ENCODE peak calls at places on chromosomes 2 and 18, in five cellular contexts. One of them, this sample, is unnamed.

GRCh38 chr2:54457326-54458023 is 1.3 kb downstream of the SPTBN1 start:
- DNase-seq in transverse colon: no peak
- DNase-seq in stomach: peak; percentile 39
- DNase-seq in tibial nerve: no peak
- DNase-seq in A549: peak; percentile 39
- DNase-seq in this sample: peak; percentile 40

GRCh38 chr2:160612266-160612864 is 118.8 kb upstream of the RBMS1 start:
- DNase-seq in transverse colon: no peak
- DNase-seq in stomach: no peak
- DNase-seq in A549: no peak
- DNase-seq in tibial nerve: no peak
- DNase-seq in this sample: no peak

GRCh38 chr18:29892960-29893558 is 1149.5 kb downstream of the DSC3 start:
- DNase-seq in stomach: no peak
- DNase-seq in transverse colon: no peak
- DNase-seq in A549: no peak
- DNase-seq in tibial nerve: no peak
- DNase-seq in this sample: no peak

GRCh38 chr18:54558609-54559585 is 32.1 kb upstream of the DYNAP start:
- DNase-seq in stomach: no peak
- DNase-seq in tibial nerve: no peak
- DNase-seq in transverse colon: no peak
- DNase-seq in A549: peak; percentile 5
- DNase-seq in this sample: no peak

GRCh38 chr18:2589345-2590060 is 18.1 kb downstream of the NDC80 start:
- DNase-seq in stomach: no peak
- DNase-seq in A549: no peak
- DNase-seq in tibial nerve: no peak
- DNase-seq in transverse colon: no peak
- DNase-seq in this sample: no peak

GRCh38 chr2:63555299-63555698 is 33.0 kb downstream of the WDPCP start:
- DNase-seq in transverse colon: no peak
- DNase-seq in stomach: no peak
- DNase-seq in tibial nerve: no peak
- DNase-seq in A549: no peak
- DNase-seq in this sample: no peak

GRCh38 chr2:317501-318424 is 29.9 kb upstream of the ALKAL2 start:
- DNase-seq in stomach: no peak
- DNase-seq in transverse colon: no peak
- DNase-seq in A549: no peak
- DNase-seq in tibial nerve: no peak
- DNase-seq in this sample: no peak

GRCh38 chr2:182715121-182715895 is 749 bp upstream of the DNAJC10 start:
- DNase-seq in tibial nerve: no peak
- DNase-seq in stomach: no peak
- DNase-seq in A549: peak; percentile 24
- DNase-seq in transverse colon: no peak
- DNase-seq in this sample: no peak

GRCh38 chr2:75632091-75632704 is 14.4 kb upstream of the MRPL19 start:
- DNase-seq in A549: no peak
- DNase-seq in transverse colon: no peak
- DNase-seq in stomach: no peak
- DNase-seq in tibial nerve: no peak
- DNase-seq in this sample: no peak

GRCh38 chr2:144078802-144079386 is 441.0 kb downstream of the ZEB2 start:
- DNase-seq in tibial nerve: no peak
- DNase-seq in transverse colon: no peak
- DNase-seq in stomach: no peak
- DNase-seq in A549: no peak
- DNase-seq in this sample: no peak

GRCh38 chr2:37274354-37274965 is 43.0 kb downstream of the NDUFAF7 start:
- DNase-seq in stomach: no peak
- DNase-seq in transverse colon: no peak
- DNase-seq in tibial nerve: no peak
- DNase-seq in A549: no peak
- DNase-seq in this sample: no peak

GRCh38 chr18:79707671-79708070 is 28.1 kb downstream of the CTDP1 start:
- DNase-seq in tibial nerve: no peak
- DNase-seq in A549: no peak
- DNase-seq in transverse colon: no peak
- DNase-seq in stomach: no peak
- DNase-seq in this sample: no peak

GRCh38 chr2:197315371-197315770 is 4.8 kb upstream of the ANKRD44 start:
- DNase-seq in tibial nerve: no peak
- DNase-seq in stomach: no peak
- DNase-seq in transverse colon: no peak
- DNase-seq in A549: no peak
- DNase-seq in this sample: no peak

GRCh38 chr2:20307311-20307710 is 43.3 kb downstream of the PUM2 start:
- DNase-seq in A549: no peak
- DNase-seq in transverse colon: no peak
- DNase-seq in tibial nerve: no peak
- DNase-seq in stomach: no peak
- DNase-seq in this sample: no peak

GRCh38 chr2:191749181-191749540 is 71.2 kb downstream of the NABP1 start:
- DNase-seq in stomach: no peak
- DNase-seq in transverse colon: no peak
- DNase-seq in A549: no peak
- DNase-seq in tibial nerve: no peak
- DNase-seq in this sample: no peak

GRCh38 chr18:79902075-79902474 is 49.4 kb downstream of the SLC66A2 start:
- DNase-seq in transverse colon: peak; percentile 5
- DNase-seq in tibial nerve: no peak
- DNase-seq in A549: no peak
- DNase-seq in stomach: no peak
- DNase-seq in this sample: peak; percentile 26

GRCh38 chr2:128026422-128027277 is 1.2 kb downstream of the SAP130 start:
- DNase-seq in A549: no peak
- DNase-seq in tibial nerve: peak; percentile 16
- DNase-seq in transverse colon: no peak
- DNase-seq in stomach: no peak
- DNase-seq in this sample: no peak

GRCh38 chr18:45562567-45563479 is 52.5 kb upstream of the SLC14A2 start:
- DNase-seq in transverse colon: peak; percentile 23
- DNase-seq in tibial nerve: peak; percentile 68
- DNase-seq in A549: no peak
- DNase-seq in stomach: no peak
- DNase-seq in this sample: no peak

GRCh38 chr2:119819846-119820245 is 60.1 kb downstream of the PTPN4 start:
- DNase-seq in A549: no peak
- DNase-seq in transverse colon: no peak
- DNase-seq in stomach: no peak
- DNase-seq in tibial nerve: no peak
- DNase-seq in this sample: no peak

GRCh38 chr2:74501335-74502071 is 2.1 kb upstream of the LBX2 start:
- DNase-seq in A549: no peak
- DNase-seq in transverse colon: no peak
- DNase-seq in stomach: no peak
- DNase-seq in tibial nerve: no peak
- DNase-seq in this sample: no peak

GRCh38 chr2:18345848-18346247 is 214.6 kb downstream of the RDH14 start:
- DNase-seq in transverse colon: no peak
- DNase-seq in stomach: peak; percentile 57
- DNase-seq in A549: no peak
- DNase-seq in tibial nerve: no peak
- DNase-seq in this sample: no peak

GRCh38 chr2:69652206-69652605 is 8.7 kb upstream of the AAK1 start:
- DNase-seq in A549: peak; percentile 52
- DNase-seq in tibial nerve: no peak
- DNase-seq in stomach: no peak
- DNase-seq in transverse colon: no peak
- DNase-seq in this sample: no peak

GRCh38 chr2:75065402-75066008 is 107.1 kb downstream of the POLE4 start:
- DNase-seq in tibial nerve: no peak
- DNase-seq in stomach: no peak
- DNase-seq in A549: no peak
- DNase-seq in transverse colon: no peak
- DNase-seq in this sample: no peak

GRCh38 chr2:140600116-140600515 is 1530.7 kb downstream of the LRP1B start:
- DNase-seq in stomach: no peak
- DNase-seq in A549: no peak
- DNase-seq in transverse colon: no peak
- DNase-seq in tibial nerve: no peak
- DNase-seq in this sample: no peak

DNA sequence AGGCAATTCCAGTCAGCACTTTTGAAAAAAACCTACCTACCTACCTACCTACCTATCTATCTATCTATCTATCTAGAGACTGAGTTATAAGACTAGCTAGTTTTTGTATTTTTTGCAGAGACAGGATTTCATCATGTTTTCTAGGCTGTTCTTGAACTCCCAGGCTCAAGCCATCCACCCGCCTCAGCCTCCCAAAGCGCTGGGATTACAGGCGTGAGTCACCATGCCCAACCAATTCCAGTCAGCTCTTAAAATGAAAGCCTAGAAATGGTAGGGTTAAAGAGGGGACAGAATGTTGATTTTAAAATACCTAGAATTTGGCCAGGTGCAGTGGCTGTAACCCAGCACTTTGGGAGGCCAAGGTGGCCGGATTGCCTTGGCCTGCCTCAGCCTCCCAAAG is 19.1 kb downstream of the MSH2 start:
- DNase-seq in transverse colon: no peak
- DNase-seq in stomach: no peak
- DNase-seq in A549: no peak
- DNase-seq in tibial nerve: no peak
- DNase-seq in this sample: no peak
- H3K4me3 ChIP-seq in transverse colon: no peak overlapping the region
- H3K4me3 ChIP-seq in stomach: no peak overlapping the region
- H3K4me3 ChIP-seq in A549: no peak overlapping the region
- H3K4me3 ChIP-seq in tibial nerve: no peak overlapping the region
- H3K4me3 ChIP-seq in this sample: no peak overlapping the region

GRCh38 chr18:42533010-42533409 is 578.0 kb downstream of the PIK3C3 start:
- DNase-seq in stomach: no peak
- DNase-seq in A549: no peak
- DNase-seq in tibial nerve: no peak
- DNase-seq in transverse colon: no peak
- DNase-seq in this sample: no peak
- TF ChIP-seq EP300 in stomach: no peak
- TF ChIP-seq EP300 in A549: no peak
- TF ChIP-seq EP300 in tibial nerve: no peak
- TF ChIP-seq EP300 in transverse colon: no peak
- TF ChIP-seq EP300 in this sample: no peak

GRCh38 chr2:126886201-126886905 is 12.3 kb upstream of the TEX51 start:
- DNase-seq in tibial nerve: peak; percentile 43
- DNase-seq in transverse colon: peak; percentile 70
- DNase-seq in stomach: no peak
- DNase-seq in A549: peak; percentile 65
- DNase-seq in this sample: peak; percentile 66
- H3K4me3 ChIP-seq in tibial nerve: peak overlapping the region; percentile 27
- H3K4me3 ChIP-seq in transverse colon: peak overlapping the region; percentile 33
- H3K4me3 ChIP-seq in stomach: peak overlapping the region; percentile 35
- H3K4me3 ChIP-seq in A549: peak overlapping the region; percentile 36
- H3K4me3 ChIP-seq in this sample: peak overlapping the region; percentile 38

GRCh38 chr2:234710066-234710465 is 213.2 kb upstream of the ARL4C start:
- DNase-seq in transverse colon: no peak
- DNase-seq in stomach: no peak
- DNase-seq in A549: no peak
- DNase-seq in tibial nerve: no peak
- DNase-seq in this sample: no peak

GRCh38 chr2:234712421-234712935 is 215.6 kb upstream of the ARL4C start:
- DNase-seq in tibial nerve: no peak
- DNase-seq in stomach: no peak
- DNase-seq in transverse colon: no peak
- DNase-seq in A549: no peak
- DNase-seq in this sample: no peak

GRCh38 chr2:234708717-234709116 is 211.8 kb upstream of the ARL4C start:
- DNase-seq in tibial nerve: no peak
- DNase-seq in transverse colon: no peak
- DNase-seq in A549: no peak
- DNase-seq in stomach: no peak
- DNase-seq in this sample: no peak

GRCh38 chr2:234711308-234711707 is 214.4 kb upstream of the ARL4C start:
- DNase-seq in transverse colon: no peak
- DNase-seq in tibial nerve: no peak
- DNase-seq in A549: no peak
- DNase-seq in stomach: no peak
- DNase-seq in this sample: no peak

DNA sequence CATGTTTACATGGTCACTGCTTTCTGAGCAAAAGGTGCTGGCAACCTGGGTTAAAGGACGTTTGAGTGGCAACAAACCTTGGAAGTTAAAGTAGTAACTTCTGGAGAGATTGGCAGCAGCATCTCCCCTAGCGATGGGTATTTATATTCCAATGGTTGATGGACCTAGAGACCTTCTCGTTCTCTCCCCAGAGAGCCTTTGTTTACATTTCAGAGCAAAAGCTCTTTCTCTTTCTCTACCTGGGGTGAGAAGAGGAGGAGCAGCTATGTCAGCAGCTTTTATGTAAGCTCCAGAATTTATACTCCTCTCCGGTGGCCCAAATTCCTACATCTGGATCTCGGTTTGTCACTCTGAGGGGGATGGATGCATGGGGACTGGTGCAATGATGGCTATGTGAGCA is 213.7 kb upstream of the ARL4C start:
- DNase-seq in stomach: no peak
- DNase-seq in transverse colon: no peak
- DNase-seq in A549: no peak
- DNase-seq in tibial nerve: no peak
- DNase-seq in this sample: no peak
- TF ChIP-seq EP300 in stomach: no peak
- TF ChIP-seq EP300 in transverse colon: no peak
- TF ChIP-seq EP300 in A549: no peak
- TF ChIP-seq EP300 in tibial nerve: no peak
- TF ChIP-seq EP300 in this sample: no peak

GRCh38 chr2:64731746-64732145 is 78.0 kb upstream of the SERTAD2 start:
- DNase-seq in stomach: no peak
- DNase-seq in A549: no peak
- DNase-seq in tibial nerve: no peak
- DNase-seq in transverse colon: no peak
- DNase-seq in this sample: no peak

GRCh38 chr2:64727843-64728463 is 74.2 kb upstream of the SERTAD2 start:
- DNase-seq in A549: no peak
- DNase-seq in transverse colon: no peak
- DNase-seq in tibial nerve: no peak
- DNase-seq in stomach: no peak
- DNase-seq in this sample: no peak

GRCh38 chr2:64732153-64732552 is 78.4 kb upstream of the SERTAD2 start:
- DNase-seq in A549: no peak
- DNase-seq in stomach: no peak
- DNase-seq in transverse colon: no peak
- DNase-seq in tibial nerve: no peak
- DNase-seq in this sample: no peak

GRCh38 chr2:64730551-64731305 is 77.0 kb upstream of the SERTAD2 start:
- DNase-seq in A549: no peak
- DNase-seq in transverse colon: peak; percentile 67
- DNase-seq in tibial nerve: peak; percentile 64
- DNase-seq in stomach: peak; percentile 75
- DNase-seq in this sample: peak; percentile 59

GRCh38 chr2:64731306-64731654 is 77.6 kb upstream of the SERTAD2 start:
- DNase-seq in transverse colon: no peak
- DNase-seq in A549: no peak
- DNase-seq in stomach: no peak
- DNase-seq in tibial nerve: no peak
- DNase-seq in this sample: no peak
- H3K4me3 ChIP-seq in transverse colon: peak overlapping the region; percentile 40
- H3K4me3 ChIP-seq in A549: no peak overlapping the region
- H3K4me3 ChIP-seq in stomach: peak overlapping the region; percentile 35
- H3K4me3 ChIP-seq in tibial nerve: peak overlapping the region; percentile 40
- H3K4me3 ChIP-seq in this sample: peak overlapping the region; percentile 25